ENCODE peak calls at places on chromosome 14, in eight cellular contexts. O is stimulated activated CD4-positive, alpha-beta T cell treated with anti-CD3 and anti-CD28 coated beads, TNF-alpha, amount 100 ng/mL, for 48 hours; E is DMS153; S is transverse colon; R is HEK293T; M is RPMI7951; Z is heart right ventricle; H is Karpas-422. K is an unnamed sample.

GRCh38 chr14:102917469-102918211 is 4.8 kb upstream of the AMN start:
- DNase-seq in E (no peak), M (peak; percentile 24), Z (peak; percentile 63), R (peak; percentile 78), H (peak; percentile 94), S (peak; percentile 70), O (peak; percentile 18), K (peak; percentile 23)

GRCh38 chr14:31536201-31536960 is 24.8 kb upstream of the NUBPL start:
- DNase-seq in E (no peak), Z (no peak), H (no peak), S (peak; percentile 15), R (no peak), O (no peak), M (no peak), K (peak; percentile 2)

GRCh38 chr14:92122351-92122677 is 545 bp downstream of the CPSF2 start:
- DNase-seq in Z (no peak), S (peak; percentile 23), O (no peak), M (peak; percentile 28), R (no peak), H (peak; percentile 80), E (no peak), K (no peak)

GRCh38 chr14:20627337-20628032 is 14.0 kb downstream of the OR6S1 start:
- DNase-seq in E (no peak), O (no peak), M (no peak), R (no peak), S (no peak), H (no peak), Z (no peak), K (no peak)

GRCh38 chr14:91113829-91114078 is at the start of gene DGLUCY:
- DNase-seq in H (peak; percentile 94), R (peak; percentile 82), M (no peak), O (no peak), Z (peak; percentile 84), S (peak; percentile 86), E (no peak), K (peak; percentile 75)

GRCh38 chr14:102988054-102988453 is 65.6 kb downstream of the AMN start:
- DNase-seq in H (no peak), S (no peak), E (no peak), M (peak; percentile 10), O (no peak), R (no peak), Z (no peak), K (peak; percentile 44)

GRCh38 chr14:99266181-99267178 is 5.5 kb downstream of the BCL11B start:
- DNase-seq in R (peak; percentile 74), Z (peak; percentile 76), S (peak; percentile 78), M (peak; percentile 50), H (peak; percentile 90), O (peak; percentile 81), E (no peak), K (peak; percentile 48)

GRCh38 chr14:104135121-104135903 is 3.1 kb upstream of the KIF26A start:
- DNase-seq in E (no peak), S (no peak), O (no peak), M (peak; percentile 8), R (peak; percentile 57), H (peak; percentile 80), Z (peak; percentile 17), K (peak; percentile 20)

GRCh38 chr14:100649173-100649519 is 61.9 kb upstream of the BEGAIN start:
- DNase-seq in Z (no peak), H (no peak), S (no peak), R (no peak), E (no peak), O (no peak), M (peak; percentile 39), K (no peak)

GRCh38 chr14:92954933-92955332 is 32.0 kb downstream of the CHGA start:
- DNase-seq in O (no peak), H (no peak), S (no peak), Z (no peak), E (no peak), R (no peak), M (no peak), K (no peak)

GRCh38 chr14:99562848-99563748 is 40.9 kb downstream of the CCDC85C start:
- DNase-seq in M (no peak), S (peak; percentile 82), H (no peak), E (peak; percentile 60), O (no peak), Z (peak; percentile 79), R (peak; percentile 67), K (peak; percentile 20)

GRCh38 chr14:31927348-31927826 is 149.7 kb upstream of the ARHGAP5 start:
- DNase-seq in Z (peak; percentile 25), O (peak; percentile 10), R (peak; percentile 32), E (no peak), M (peak; percentile 69), H (no peak), S (no peak), K (peak; percentile 88)

GRCh38 chr14:105389534-105389933 is 8.8 kb upstream of the TEX22 start:
- DNase-seq in S (no peak), R (no peak), Z (peak; percentile 20), H (no peak), M (no peak), E (no peak), O (no peak), K (no peak)

GRCh38 chr14:38105106-38105702 is 102.5 kb upstream of the SSTR1 start:
- DNase-seq in O (no peak), Z (no peak), S (no peak), E (no peak), H (no peak), R (no peak), M (no peak), K (no peak)

GRCh38 chr14:51430079-51430478 is 190.0 kb downstream of the TMX1 start:
- DNase-seq in M (peak; percentile 64), Z (no peak), O (no peak), E (no peak), R (no peak), H (no peak), S (no peak), K (peak; percentile 51)

GRCh38 chr14:105015242-105015641 is 5.6 kb downstream of the CDCA4 start:
- DNase-seq in O (no peak), E (no peak), M (no peak), R (no peak), S (no peak), H (no peak), Z (no peak), K (no peak)

GRCh38 chr14:71130491-71131179 is 223.4 kb downstream of the PCNX1 start:
- DNase-seq in E (no peak), Z (no peak), O (no peak), M (peak; percentile 92), S (no peak), H (no peak), R (no peak), K (peak; percentile 57)

GRCh38 chr14:21077672-21078071 is 7.6 kb downstream of the ARHGEF40 start:
- DNase-seq in H (no peak), E (no peak), Z (no peak), O (no peak), S (no peak), R (no peak), M (no peak), K (no peak)

GRCh38 chr14:67487937-67488893 is at the start of gene TMEM229B:
- DNase-seq in Z (peak; percentile 33), M (peak; percentile 67), O (peak; percentile 54), H (peak; percentile 98), S (peak; percentile 74), E (no peak), R (no peak), K (no peak)

GRCh38 chr14:51884086-51884927 is 23.9 kb downstream of the GNG2 start:
- DNase-seq in S (no peak), R (no peak), O (no peak), H (no peak), Z (no peak), E (no peak), M (peak; percentile 93), K (peak; percentile 91)

GRCh38 chr14:65302571-65303184 is 109.9 kb upstream of the FUT8 start:
- DNase-seq in Z (no peak), E (peak; percentile 91), S (peak; percentile 46), O (peak; percentile 56), R (no peak), H (no peak), M (no peak), K (no peak)

GRCh38 chr14:62280366-62280765 is 518.1 kb downstream of the SNAPC1 start:
- DNase-seq in H (no peak), O (no peak), R (no peak), Z (no peak), S (no peak), E (no peak), M (no peak), K (no peak)

GRCh38 chr14:38286481-38286880 is 30.6 kb upstream of the CLEC14A start:
- DNase-seq in Z (no peak), H (no peak), M (no peak), E (no peak), O (no peak), R (no peak), S (no peak), K (no peak)

GRCh38 chr14:72515779-72516770 is 377.8 kb downstream of the DPF3 start:
- DNase-seq in R (no peak), E (no peak), S (no peak), Z (no peak), O (no peak), M (peak; percentile 71), H (no peak), K (no peak)